ENCODE peak calls at places on chromosomes 13 and 19, in four cellular contexts. V is activated CD4-positive, CD25-positive, alpha-beta regulatory T cell treated with anti-CD3 and anti-CD28 coated beads, Interleukin-2, amount 50 U/mL, for 16 hours; P is stimulated activated naive CD4-positive, alpha-beta T cell; W is A172. U is an unnamed sample.

GRCh38 chr13:106376411-106377112 is 158.9 kb downstream of the EFNB2 start:
- DNase-seq in V (no peak), W (peak), P (no peak), U (no peak)

GRCh38 chr19:51201712-51202111 is 23.2 kb upstream of the CD33 start:
- DNase-seq in P (no peak), W (no peak), V (no peak), U (no peak)

GRCh38 chr13:106163426-106163825 is 372.0 kb downstream of the EFNB2 start:
- DNase-seq in P (no peak), W (no peak), V (no peak), U (no peak)

GRCh38 chr19:15563325-15563794 is 51.7 kb upstream of the CYP4F8 start:
- DNase-seq in W (no peak), V (no peak), P (no peak), U (no peak)

GRCh38 chr13:110123041-110123809 is 183.7 kb downstream of the COL4A1 start:
- DNase-seq in V (no peak), P (no peak), W (no peak), U (no peak)

GRCh38 chr13:94325148-94325528 is 154.3 kb downstream of the DCT start:
- DNase-seq in W (no peak), V (no peak), P (no peak), U (no peak)

GRCh38 chr13:36332986-36333385 is 13.2 kb downstream of the SPART start:
- DNase-seq in W (peak), V (no peak), P (no peak), U (no peak)

GRCh38 chr19:6521718-6522646 is 8.8 kb upstream of the TNFSF9 start:
- DNase-seq in V (no peak), W (peak), P (no peak), U (no peak)

GRCh38 chr13:59437902-59438301 is 725.8 kb downstream of the DIAPH3 start:
- DNase-seq in W (no peak), P (no peak), V (no peak), U (no peak)

GRCh38 chr19:16654151-16654550 is 5.8 kb downstream of the SMIM7 start:
- DNase-seq in P (no peak), W (peak), V (no peak), U (no peak)